ENCODE peak calls at places on chromosomes 7 and 10, in ten cellular contexts. S is WTC11, I is head of caudate nucleus, Y is HS-27A, G is left lobe of liver, E is lung, Z is NCI-H2029 treated with DMSO at 0.1 percent for 48 hours, B is ACHN, Q is ecto neural progenitor cell, H is activated T-helper 1 cell treated with Interleukin-2 at 50 U/mL for 16 hours. R is an unnamed sample.

GRCh38 chr7:151992375-151992774 is 33.1 kb upstream of the GALNT11 start:
- DNase-seq in S (peak), I (peak), Y (no peak), G (peak), E (peak), Z (peak), B (peak), Q (peak), H (no peak), R (peak)

GRCh38 chr7:24842449-24843241 is 85.4 kb upstream of the GSDME start:
- DNase-seq in S (no peak), I (no peak), Y (no peak), G (no peak), E (no peak), Z (no peak), B (no peak), Q (no peak), H (no peak), R (peak)

GRCh38 chr7:104643587-104644217 is 315.3 kb downstream of the LHFPL3 start:
- DNase-seq in S (peak), I (peak), Y (peak), G (no peak), E (no peak), Z (no peak), B (peak), Q (peak), H (no peak), R (peak)

GRCh38 chr10:61842755-61843497 is 58.6 kb upstream of the ARID5B start:
- DNase-seq in S (no peak), I (no peak), Y (no peak), G (no peak), E (no peak), Z (no peak), B (peak), Q (no peak), H (no peak), R (peak)

GRCh38 chr7:84218681-84219080 is 24.1 kb upstream of the SEMA3A start:
- DNase-seq in S (no peak), I (no peak), Y (no peak), G (no peak), E (no peak), Z (no peak), B (no peak), Q (no peak), H (no peak), R (peak)

GRCh38 chr10:71780722-71781121 is 7.4 kb upstream of the VSIR start:
- DNase-seq in S (no peak), I (no peak), Y (no peak), G (no peak), E (no peak), Z (no peak), B (no peak), Q (no peak), H (no peak), R (no peak)

GRCh38 chr7:102891693-102892261 is 21.0 kb upstream of the LRRC17 start:
- DNase-seq in S (no peak), I (no peak), Y (no peak), G (no peak), E (no peak), Z (no peak), B (peak), Q (no peak), H (no peak), R (peak)

GRCh38 chr10:128173383-128173782 is 47.2 kb upstream of the MKI67 start:
- DNase-seq in S (no peak), I (no peak), Y (peak), G (no peak), E (no peak), Z (no peak), B (peak), Q (no peak), H (no peak), R (peak)

R was measured in PC-3.